ENCODE peak calls at places on chromosomes 1 and 21, in eight cellular contexts. Y is H54, H is adrenal gland, F is HCT116, D is heart left ventricle, B is stomach, A is erythroblast, K is breast epithelium. T is an unnamed sample.

GRCh38 chr1:229759037-229759435 is 133.0 kb downstream of the URB2 start:
- DNase-seq in Y (no peak), H (no peak), F (no peak), D (no peak), B (no peak), A (peak; percentile 22), K (no peak), T (no peak)

GRCh38 chr1:85406887-85407593 is 57.9 kb downstream of the DDAH1 start:
- DNase-seq in Y (peak; percentile 35), H (peak; percentile 69), F (peak; percentile 33), D (peak; percentile 28), B (peak; percentile 39), A (no peak), K (peak; percentile 30), T (peak; percentile 69)

GRCh38 chr1:9320520-9321479 is 28.1 kb downstream of the SPSB1 start:
- DNase-seq in Y (no peak), H (no peak), F (no peak), D (no peak), B (no peak), A (no peak), K (no peak), T (no peak)

GRCh38 chr1:12186277-12186985 is 19.6 kb downstream of the TNFRSF1B start:
- DNase-seq in Y (no peak), H (no peak), F (no peak), D (no peak), B (peak; percentile 52), A (no peak), K (no peak), T (no peak)

GRCh38 chr1:16618719-16619118 is 5.4 kb upstream of the NBPF1 start:
- DNase-seq in Y (no peak), H (peak; percentile 23), F (no peak), D (peak; percentile 22), B (peak; percentile 29), A (no peak), K (peak; percentile 18), T (peak; percentile 19)

GRCh38 chr21:30194701-30195299 is 21.1 kb downstream of the CLDN8 start:
- DNase-seq in Y (peak; percentile 11), H (no peak), F (no peak), D (no peak), B (no peak), A (peak; percentile 43), K (no peak), T (no peak)

GRCh38 chr1:214002472-214002871 is 14.7 kb downstream of the PROX1 start:
- DNase-seq in Y (no peak), H (no peak), F (no peak), D (no peak), B (no peak), A (no peak), K (no peak), T (no peak)

GRCh38 chr1:84103197-84103992 is 40.7 kb upstream of the PRKACB start:
- DNase-seq in Y (peak; percentile 18), H (peak; percentile 76), F (peak; percentile 51), D (peak; percentile 61), B (no peak), A (peak; percentile 95), K (no peak), T (peak; percentile 45)

GRCh38 chr21:31580866-31581276 is 78.6 kb upstream of the SOD1 start:
- DNase-seq in Y (peak; percentile 59), H (peak; percentile 53), F (peak; percentile 57), D (peak; percentile 70), B (peak; percentile 75), A (peak; percentile 44), K (peak; percentile 33), T (peak; percentile 55)

GRCh38 chr1:197286634-197287033 is 18.6 kb downstream of the CRB1 start:
- DNase-seq in Y (no peak), H (no peak), F (no peak), D (no peak), B (no peak), A (no peak), K (no peak), T (no peak)

GRCh38 chr1:41650176-41650519 is 165.7 kb upstream of the EDN2 start:
- DNase-seq in Y (no peak), H (peak; percentile 27), F (no peak), D (peak; percentile 62), B (no peak), A (no peak), K (peak; percentile 71), T (no peak)

GRCh38 chr1:231596337-231596791 is 30.2 kb upstream of the DISC1 start:
- DNase-seq in Y (no peak), H (no peak), F (no peak), D (no peak), B (no peak), A (no peak), K (no peak), T (no peak)

GRCh38 chr1:225476100-225476511 is 48.3 kb upstream of the LBR start:
- DNase-seq in Y (no peak), H (no peak), F (no peak), D (no peak), B (no peak), A (no peak), K (peak; percentile 13), T (no peak)

GRCh38 chr1:20194770-20195463 is 8.6 kb upstream of the PLA2G2C start:
- DNase-seq in Y (peak; percentile 30), H (peak; percentile 64), F (peak; percentile 56), D (peak; percentile 76), B (peak; percentile 81), A (peak; percentile 76), K (peak; percentile 45), T (peak; percentile 28)

GRCh38 chr1:177091036-177091435 is 73.5 kb downstream of the ASTN1 start:
- DNase-seq in Y (no peak), H (no peak), F (no peak), D (no peak), B (no peak), A (no peak), K (no peak), T (no peak)

GRCh38 chr1:9825101-9826074 is 1.6 kb upstream of the CLSTN1 start:
- DNase-seq in Y (peak; percentile 89), H (peak; percentile 78), F (peak; percentile 77), D (peak; percentile 50), B (peak; percentile 82), A (no peak), K (peak; percentile 92), T (peak; percentile 84)

GRCh38 chr21:37006521-37007291 is at the start of gene RIPPLY3:
- DNase-seq in Y (no peak), H (no peak), F (no peak), D (no peak), B (no peak), A (no peak), K (no peak), T (no peak)

GRCh38 chr1:45508295-45509151 is 8.4 kb downstream of the MMACHC start:
- DNase-seq in Y (no peak), H (no peak), F (no peak), D (peak; percentile 43), B (no peak), A (no peak), K (no peak), T (no peak)

GRCh38 chr21:38758815-38759214 is 46.9 kb upstream of the ETS2 start:
- DNase-seq in Y (no peak), H (no peak), F (no peak), D (no peak), B (peak; percentile 55), A (no peak), K (no peak), T (no peak)

GRCh38 chr21:41953831-41954653 is at the start of gene C2CD2:
- DNase-seq in Y (peak; percentile 92), H (peak; percentile 84), F (no peak), D (peak; percentile 82), B (peak; percentile 72), A (peak; percentile 82), K (no peak), T (peak; percentile 75)

GRCh38 chr1:54263601-54264226 is 63.7 kb downstream of the MRPL37 start:
- DNase-seq in Y (no peak), H (no peak), F (no peak), D (no peak), B (no peak), A (no peak), K (no peak), T (no peak)

GRCh38 chr1:208010070-208010469 is 99.1 kb upstream of the CD34 start:
- DNase-seq in Y (no peak), H (no peak), F (no peak), D (no peak), B (no peak), A (no peak), K (no peak), T (no peak)

DNA sequence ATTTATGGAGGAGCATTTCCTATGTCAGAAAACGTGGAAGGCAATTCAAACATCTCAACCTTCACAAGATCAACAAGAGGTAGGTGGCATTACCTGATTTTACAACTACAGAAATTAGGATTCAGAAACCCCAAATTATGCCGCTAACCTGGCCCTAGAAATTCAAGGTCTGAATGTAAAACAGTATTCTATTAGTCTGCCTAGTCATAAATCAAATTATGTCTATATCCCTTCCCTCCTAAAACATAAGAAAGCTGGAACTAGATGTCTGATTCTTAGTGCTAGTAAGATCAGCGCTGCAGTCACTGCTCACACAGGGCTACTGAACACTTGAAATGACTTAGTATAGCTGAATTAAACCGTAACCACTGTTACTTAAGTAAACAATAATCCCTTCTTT is 1.4 kb downstream of the TOMM20 start:
- DNase-seq in Y (no peak), H (no peak), F (no peak), D (no peak), B (no peak), A (peak; percentile 37), K (no peak), T (no peak)
- TF ChIP-seq POLR2A in Y (no peak), H (no peak), F (no peak), D (no peak), B (no peak), A (no peak), K (no peak), T (no peak)

GRCh38 chr1:70818391-70818790 is 229.2 kb downstream of the PTGER3 start:
- DNase-seq in Y (no peak), H (no peak), F (no peak), D (no peak), B (no peak), A (no peak), K (no peak), T (no peak)
- TF ChIP-seq POLR2A in Y (no peak), H (no peak), F (no peak), D (no peak), B (no peak), A (no peak), K (no peak), T (no peak)

DNA sequence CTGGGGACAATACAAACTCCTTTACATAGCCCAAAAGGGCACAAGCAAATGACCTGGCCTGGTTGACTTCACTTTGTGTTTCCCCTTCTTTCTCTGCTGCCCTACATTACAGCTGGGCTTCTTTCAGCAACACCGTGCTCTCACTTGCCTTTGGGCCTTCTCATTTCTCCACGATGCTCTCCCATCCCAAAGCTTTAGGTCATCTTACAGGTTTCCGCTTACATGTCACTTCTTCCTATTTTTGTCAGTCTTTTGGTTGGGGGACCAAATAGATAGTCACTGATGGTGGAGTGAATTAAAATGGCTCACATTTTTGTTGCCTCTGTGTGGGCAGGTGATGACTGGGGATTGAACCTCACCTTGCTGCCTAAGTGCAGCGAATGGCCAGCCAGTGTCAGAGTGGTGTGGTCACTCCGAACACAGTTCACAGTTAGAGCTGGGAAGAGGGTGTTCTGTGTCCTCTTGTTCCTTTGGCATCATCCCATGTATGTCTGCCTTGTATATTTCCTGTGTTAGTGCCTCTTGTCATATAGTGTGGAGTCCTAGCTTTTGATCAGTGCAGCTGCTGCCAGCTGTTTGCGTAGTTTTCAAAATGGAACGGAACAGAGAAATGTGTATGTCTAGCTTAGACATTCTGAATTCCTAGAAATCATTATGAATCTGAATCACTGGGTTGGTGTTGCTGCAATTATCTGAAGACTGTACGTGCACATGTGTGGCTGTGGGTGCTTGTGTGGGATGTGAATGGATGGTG is 134.8 kb downstream of the NOS1AP start:
- DNase-seq in Y (no peak), H (no peak), F (no peak), D (no peak), B (no peak), A (no peak), K (no peak), T (no peak)
- TF ChIP-seq POLR2A in Y (no peak), H (no peak), F (no peak), D (no peak), B (no peak), A (no peak), K (no peak), T (no peak)

GRCh38 chr1:86914998-86915736 is 732 bp downstream of the HS2ST1 start:
- DNase-seq in Y (peak; percentile 21), H (peak; percentile 67), F (no peak), D (peak; percentile 60), B (peak; percentile 52), A (peak; percentile 78), K (peak; percentile 30), T (peak; percentile 32)
- TF ChIP-seq POLR2A in Y (no peak), H (no peak), F (no peak), D (no peak), B (no peak), A (no peak), K (no peak), T (no peak)